ENCODE peak calls at places on chromosomes 11 and 22, in five cellular contexts. Y is astrocyte of the spinal cord, K is heart right ventricle, W is brain microvascular endothelial cell, F is spleen. G is an unnamed sample.

GRCh38 chr11:121032546-121032945 is 8.6 kb downstream of the TBCEL start:
- DNase-seq in W (no peak), K (no peak), Y (no peak), F (no peak), G (no peak)

GRCh38 chr22:31730344-31730711 is 19.6 kb downstream of the PRR14L start:
- DNase-seq in Y (no peak), W (no peak), F (no peak), K (no peak), G (no peak)

GRCh38 chr22:48345631-48346030 is 1482.0 kb downstream of the BRD1 start:
- DNase-seq in W (no peak), F (no peak), K (no peak), Y (no peak), G (no peak)

GRCh38 chr11:86183694-86184093 is 60.9 kb upstream of the EED start:
- DNase-seq in Y (peak; percentile 53), F (no peak), K (no peak), W (peak; percentile 63), G (no peak)

GRCh38 chr11:86151188-86152005 is 82.5 kb upstream of the PICALM start:
- DNase-seq in W (no peak), Y (peak; percentile 75), F (no peak), K (no peak), G (no peak)

GRCh38 chr11:79437274-79437980 is 3.4 kb downstream of the TENM4 start:
- DNase-seq in F (peak; percentile 76), K (peak; percentile 56), W (no peak), Y (peak; percentile 71), G (no peak)

GRCh38 chr22:44133161-44133560 is 47.6 kb upstream of the PARVG start:
- DNase-seq in F (no peak), W (peak; percentile 43), K (no peak), Y (peak; percentile 68), G (no peak)

GRCh38 chr22:23063539-23064380 is 6.6 kb upstream of the GNAZ start:
- DNase-seq in Y (no peak), W (no peak), F (peak; percentile 64), K (peak; percentile 2), G (no peak)

GRCh38 chr11:7115775-7116174 is 27.0 kb downstream of the RBMXL2 start:
- DNase-seq in K (no peak), W (no peak), Y (no peak), F (no peak), G (no peak)

GRCh38 chr11:126062679-126063509 is at the start of gene CDON:
- DNase-seq in W (peak; percentile 75), K (peak; percentile 91), Y (peak; percentile 90), F (peak; percentile 93), G (peak; percentile 80)
- TF ChIP-seq CTCF in W (no peak), K (peak; percentile 53), Y (no peak), F (peak; percentile 23), G (no peak)

DNA sequence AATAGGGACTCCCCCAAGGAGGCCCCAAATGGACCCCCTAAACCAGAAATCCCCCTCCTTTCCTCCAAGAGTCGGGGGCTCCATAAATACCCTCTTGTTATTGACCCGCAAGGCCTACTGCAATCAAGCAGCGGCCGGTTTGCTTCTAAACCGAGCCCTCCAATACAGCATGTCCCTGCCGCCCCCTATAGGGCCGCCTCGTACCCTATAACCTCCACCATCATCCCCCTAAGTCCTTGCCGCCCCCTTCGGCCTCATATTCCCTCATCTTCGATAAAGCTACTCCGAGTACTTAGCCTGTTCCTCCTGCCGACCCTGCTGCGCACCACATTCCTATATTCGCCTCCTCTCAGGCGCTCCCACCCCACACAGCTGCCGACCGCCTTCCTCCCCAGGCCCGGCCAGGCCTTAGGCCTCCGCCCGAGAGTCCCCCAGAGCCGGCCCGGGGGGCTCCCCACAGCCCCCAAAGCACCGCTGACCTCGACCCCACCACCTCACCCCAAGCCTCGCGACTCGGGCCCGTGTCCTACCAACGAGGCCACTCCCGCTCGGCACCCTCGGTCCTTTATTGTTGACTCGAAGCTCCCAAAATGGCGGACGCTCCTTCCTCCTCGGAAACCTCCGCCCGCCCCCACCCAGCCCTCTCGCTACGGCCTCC is 478 bp downstream of the DDX6 start:
- DNase-seq in Y (peak; percentile 71), W (peak; percentile 38), F (peak; percentile 93), K (peak; percentile 71), G (peak; percentile 38)
- TF ChIP-seq CTCF in Y (peak; percentile 64), W (peak; percentile 76), F (peak; percentile 36), K (peak; percentile 68), G (no peak)

DNA sequence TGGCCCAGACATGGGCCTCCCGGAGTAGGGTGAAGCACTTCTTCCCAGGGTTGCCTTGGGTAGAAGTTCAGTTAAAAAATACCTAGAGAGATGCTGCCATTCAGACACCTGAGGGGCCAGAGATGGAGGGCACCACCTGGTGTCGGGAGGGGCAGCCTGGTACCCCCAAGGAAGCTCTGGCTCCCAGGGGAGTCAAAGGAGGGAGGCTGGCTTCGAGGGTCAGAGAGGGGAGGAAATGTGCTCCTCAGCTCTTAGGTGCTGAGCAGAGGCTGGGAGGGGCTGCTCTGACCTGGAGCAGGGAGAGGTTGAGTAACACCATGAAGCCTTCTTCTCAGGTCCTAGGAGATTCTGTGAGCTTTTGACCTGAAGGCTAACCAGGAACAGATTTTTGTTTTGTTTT is 1.1 kb downstream of the USP35 start:
- DNase-seq in W (no peak), F (peak; percentile 77), K (no peak), Y (no peak), G (no peak)
- TF ChIP-seq CTCF in W (no peak), F (no peak), K (no peak), Y (no peak), G (no peak)

GRCh38 chr22:29811377-29811776 is 26.7 kb downstream of the ASCC2 start:
- DNase-seq in K (no peak), W (no peak), F (no peak), Y (no peak), G (no peak)

GRCh38 chr22:29814003-29814402 is 24.1 kb downstream of the ASCC2 start:
- DNase-seq in Y (no peak), W (no peak), K (no peak), F (no peak), G (no peak)

GRCh38 chr22:29813126-29813525 is 24.9 kb downstream of the ASCC2 start:
- DNase-seq in K (no peak), Y (no peak), W (no peak), F (no peak), G (no peak)

GRCh38 chr22:29815580-29815979 is 22.5 kb downstream of the ASCC2 start:
- DNase-seq in F (no peak), Y (no peak), W (no peak), K (no peak), G (no peak)

DNA sequence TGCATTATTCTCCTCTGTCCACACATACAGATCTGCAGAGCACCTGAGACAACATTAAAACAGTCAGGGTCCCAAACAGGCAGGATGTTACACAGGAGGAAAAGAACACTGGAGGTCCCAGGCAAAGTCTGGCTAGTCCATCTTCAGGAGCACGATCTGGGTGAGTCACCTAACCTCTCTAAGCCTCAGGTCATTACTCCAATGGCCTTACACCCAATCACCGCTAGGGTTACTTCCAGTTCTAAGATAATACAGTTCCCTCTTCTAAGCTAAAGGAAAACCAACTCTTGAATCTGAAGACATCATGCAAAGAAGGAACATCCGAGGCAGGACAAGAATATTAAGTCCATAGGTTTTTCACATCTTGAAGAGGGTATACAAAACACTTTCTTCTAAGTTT is 24.5 kb downstream of the ASCC2 start:
- DNase-seq in Y (no peak), F (no peak), W (peak; percentile 16), K (no peak), G (no peak)
- TF ChIP-seq CTCF in Y (no peak), F (no peak), W (peak; percentile 36), K (no peak), G (no peak)

DNA sequence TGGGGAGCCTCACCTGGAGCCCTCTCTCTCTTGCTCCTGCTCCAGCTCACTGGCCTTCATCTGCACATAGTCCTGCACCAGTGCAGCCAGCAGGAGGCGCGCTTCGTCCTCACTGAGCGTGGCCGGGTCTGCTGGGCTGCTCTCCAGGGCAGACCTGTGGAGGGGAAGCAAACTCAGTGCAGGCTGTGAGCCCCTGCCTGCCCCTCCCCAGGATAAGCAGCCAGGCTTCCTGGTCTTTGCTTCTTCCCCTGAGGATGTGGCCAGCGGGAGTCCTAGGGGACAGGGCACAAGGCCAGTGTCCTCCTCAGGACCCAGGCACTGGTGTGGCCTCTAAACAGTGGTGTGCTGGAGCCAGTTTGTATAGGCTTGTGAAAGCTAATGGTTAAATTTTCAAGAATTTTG is 2.2 kb downstream of the CALCA start:
- DNase-seq in Y (no peak), W (peak; percentile 25), K (no peak), F (peak; percentile 79), G (no peak)
- TF ChIP-seq CTCF in Y (peak; percentile 58), W (peak; percentile 81), K (peak; percentile 51), F (peak; percentile 54), G (no peak)

GRCh38 chr11:72478596-72479143 is 44.3 kb upstream of the CLPB start:
- DNase-seq in F (no peak), W (no peak), Y (no peak), K (no peak), G (no peak)

DNA sequence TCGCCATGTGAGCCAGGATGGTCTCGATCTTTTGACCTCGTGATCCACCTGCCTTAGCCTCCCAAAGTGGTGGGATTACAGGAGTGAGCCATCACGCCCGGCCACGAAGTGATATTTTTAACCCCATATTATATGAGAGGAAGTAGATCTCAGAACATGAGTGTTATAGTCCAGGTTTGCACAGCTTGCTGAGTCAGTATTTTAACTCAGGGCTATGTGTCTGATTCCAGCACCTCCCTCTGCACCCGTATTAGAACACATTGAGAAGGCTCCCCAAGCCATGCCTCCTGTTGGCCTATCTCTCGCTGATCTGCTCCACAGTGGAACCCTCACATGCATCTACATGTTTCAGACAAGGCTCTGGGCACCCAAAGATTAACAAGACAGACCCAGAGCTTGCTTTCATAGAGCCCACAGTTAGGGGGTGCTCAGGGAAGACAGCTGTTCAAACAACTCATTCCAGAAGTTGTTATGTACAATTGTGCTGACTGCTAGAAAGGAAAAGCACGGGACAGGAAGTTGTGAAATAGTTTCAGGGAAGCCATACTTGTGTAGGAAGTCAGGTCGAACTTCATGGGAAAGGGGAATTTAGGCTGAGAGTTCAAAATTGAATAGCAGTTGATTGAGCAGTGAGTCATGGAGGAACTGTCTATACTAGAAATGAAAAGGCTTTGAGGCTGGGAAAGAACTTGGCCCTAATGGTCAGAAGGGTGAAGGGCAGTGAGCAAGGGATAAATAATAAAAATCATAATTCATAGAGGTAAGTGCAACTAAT is 49.3 kb upstream of the CLPB start:
- DNase-seq in F (no peak), W (peak; percentile 49), Y (peak; percentile 24), K (peak; percentile 34), G (no peak)
- TF ChIP-seq CTCF in F (no peak), W (no peak), Y (no peak), K (no peak), G (no peak)

GRCh38 chr11:43576834-43577521 is 103.6 kb upstream of the HSD17B12 start:
- DNase-seq in F (no peak), Y (peak; percentile 25), K (peak; percentile 63), W (peak; percentile 43), G (no peak)
- TF ChIP-seq CTCF in F (no peak), Y (peak; percentile 38), K (peak; percentile 57), W (peak; percentile 66), G (no peak)

DNA sequence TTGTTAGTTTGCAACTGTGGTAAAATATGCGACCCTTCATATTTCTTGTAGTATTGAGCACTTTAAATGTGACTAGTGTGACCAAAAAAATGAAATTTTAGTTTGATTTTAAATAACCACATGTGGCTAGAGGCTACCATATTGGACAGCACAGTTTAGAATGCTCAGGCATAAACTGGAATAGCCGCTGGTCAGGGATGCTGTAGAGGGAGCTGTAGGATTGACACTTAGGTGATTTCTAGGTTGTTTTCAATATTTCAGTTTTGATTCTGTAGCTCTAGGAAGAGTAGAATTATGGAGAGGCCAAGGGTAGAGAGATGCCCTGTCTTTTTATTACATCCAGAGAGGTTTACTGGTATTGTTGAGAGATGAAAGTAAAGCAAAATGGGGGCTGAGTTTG is 10.8 kb upstream of the VSIG10L2 start:
- DNase-seq in Y (no peak), W (no peak), K (no peak), F (no peak), G (no peak)
- TF ChIP-seq CTCF in Y (no peak), W (peak; percentile 25), K (no peak), F (no peak), G (no peak)